ENCODE peak calls at places on chromosome 10, in six cellular contexts. One of them, this sample, is unnamed.

GRCh38 chr10:49076319-49076718 is 39.0 kb downstream of the VSTM4 start:
- DNase-seq in substantia nigra: no peak
- DNase-seq in activated CD8-positive, alpha-beta memory T cell treated with anti-CD3 and anti-CD28 coated beads, Interleukin-2, amount 50 U/mL, for 4 hours: no peak
- DNase-seq in amniotic stem cell: no peak
- DNase-seq in T-helper 22 cell: no peak
- DNase-seq in activated CD8-positive, alpha-beta T cell treated with anti-CD3 and anti-CD28 coated beads for 36 hours: no peak
- DNase-seq in this sample: no peak

GRCh38 chr10:598415-599170 is 90.9 kb downstream of the DIP2C start:
- DNase-seq in substantia nigra: no peak
- DNase-seq in activated CD8-positive, alpha-beta memory T cell treated with anti-CD3 and anti-CD28 coated beads, Interleukin-2, amount 50 U/mL, for 4 hours: no peak
- DNase-seq in amniotic stem cell: peak
- DNase-seq in T-helper 22 cell: no peak
- DNase-seq in activated CD8-positive, alpha-beta T cell treated with anti-CD3 and anti-CD28 coated beads for 36 hours: no peak
- DNase-seq in this sample: no peak

GRCh38 chr10:32140403-32140802 is 84.2 kb upstream of the KIF5B start:
- DNase-seq in substantia nigra: no peak
- DNase-seq in activated CD8-positive, alpha-beta memory T cell treated with anti-CD3 and anti-CD28 coated beads, Interleukin-2, amount 50 U/mL, for 4 hours: no peak
- DNase-seq in amniotic stem cell: no peak
- DNase-seq in T-helper 22 cell: no peak
- DNase-seq in activated CD8-positive, alpha-beta T cell treated with anti-CD3 and anti-CD28 coated beads for 36 hours: no peak
- DNase-seq in this sample: no peak

GRCh38 chr10:6580279-6581029 is 378 bp upstream of the PRKCQ start:
- DNase-seq in substantia nigra: peak
- DNase-seq in activated CD8-positive, alpha-beta memory T cell treated with anti-CD3 and anti-CD28 coated beads, Interleukin-2, amount 50 U/mL, for 4 hours: peak
- DNase-seq in amniotic stem cell: peak
- DNase-seq in T-helper 22 cell: peak
- DNase-seq in activated CD8-positive, alpha-beta T cell treated with anti-CD3 and anti-CD28 coated beads for 36 hours: peak
- DNase-seq in this sample: no peak

GRCh38 chr10:111146025-111146640 is 69.3 kb downstream of the ADRA2A start:
- DNase-seq in substantia nigra: peak
- DNase-seq in activated CD8-positive, alpha-beta memory T cell treated with anti-CD3 and anti-CD28 coated beads, Interleukin-2, amount 50 U/mL, for 4 hours: no peak
- DNase-seq in amniotic stem cell: no peak
- DNase-seq in T-helper 22 cell: no peak
- DNase-seq in activated CD8-positive, alpha-beta T cell treated with anti-CD3 and anti-CD28 coated beads for 36 hours: peak
- DNase-seq in this sample: no peak

GRCh38 chr10:119413738-119414611 is 128.5 kb downstream of the RGS10 start:
- DNase-seq in substantia nigra: no peak
- DNase-seq in activated CD8-positive, alpha-beta memory T cell treated with anti-CD3 and anti-CD28 coated beads, Interleukin-2, amount 50 U/mL, for 4 hours: no peak
- DNase-seq in amniotic stem cell: peak
- DNase-seq in T-helper 22 cell: no peak
- DNase-seq in activated CD8-positive, alpha-beta T cell treated with anti-CD3 and anti-CD28 coated beads for 36 hours: no peak
- DNase-seq in this sample: no peak

GRCh38 chr10:24962998-24963397 is 10.6 kb upstream of the PRTFDC1 start:
- DNase-seq in substantia nigra: no peak
- DNase-seq in activated CD8-positive, alpha-beta memory T cell treated with anti-CD3 and anti-CD28 coated beads, Interleukin-2, amount 50 U/mL, for 4 hours: no peak
- DNase-seq in amniotic stem cell: no peak
- DNase-seq in T-helper 22 cell: no peak
- DNase-seq in activated CD8-positive, alpha-beta T cell treated with anti-CD3 and anti-CD28 coated beads for 36 hours: no peak
- DNase-seq in this sample: no peak

GRCh38 chr10:66925896-66926719 is at the start of gene LRRTM3:
- DNase-seq in substantia nigra: peak
- DNase-seq in activated CD8-positive, alpha-beta memory T cell treated with anti-CD3 and anti-CD28 coated beads, Interleukin-2, amount 50 U/mL, for 4 hours: no peak
- DNase-seq in amniotic stem cell: peak
- DNase-seq in T-helper 22 cell: no peak
- DNase-seq in activated CD8-positive, alpha-beta T cell treated with anti-CD3 and anti-CD28 coated beads for 36 hours: peak
- DNase-seq in this sample: no peak

GRCh38 chr10:16445770-16446469 is 9.1 kb downstream of the PTER start:
- DNase-seq in substantia nigra: no peak
- DNase-seq in activated CD8-positive, alpha-beta memory T cell treated with anti-CD3 and anti-CD28 coated beads, Interleukin-2, amount 50 U/mL, for 4 hours: no peak
- DNase-seq in amniotic stem cell: no peak
- DNase-seq in T-helper 22 cell: no peak
- DNase-seq in activated CD8-positive, alpha-beta T cell treated with anti-CD3 and anti-CD28 coated beads for 36 hours: no peak
- DNase-seq in this sample: no peak

GRCh38 chr10:118816471-118817168 is 61.9 kb upstream of the CACUL1 start:
- DNase-seq in substantia nigra: no peak
- DNase-seq in activated CD8-positive, alpha-beta memory T cell treated with anti-CD3 and anti-CD28 coated beads, Interleukin-2, amount 50 U/mL, for 4 hours: no peak
- DNase-seq in amniotic stem cell: no peak
- DNase-seq in T-helper 22 cell: no peak
- DNase-seq in activated CD8-positive, alpha-beta T cell treated with anti-CD3 and anti-CD28 coated beads for 36 hours: no peak
- DNase-seq in this sample: no peak

GRCh38 chr10:100364147-100364546 is 17.1 kb downstream of the SCD start:
- DNase-seq in substantia nigra: no peak
- DNase-seq in activated CD8-positive, alpha-beta memory T cell treated with anti-CD3 and anti-CD28 coated beads, Interleukin-2, amount 50 U/mL, for 4 hours: no peak
- DNase-seq in amniotic stem cell: no peak
- DNase-seq in T-helper 22 cell: no peak
- DNase-seq in activated CD8-positive, alpha-beta T cell treated with anti-CD3 and anti-CD28 coated beads for 36 hours: no peak
- DNase-seq in this sample: no peak

GRCh38 chr10:22761569-22762220 is 47.3 kb upstream of the PIP4K2A start:
- DNase-seq in substantia nigra: peak
- DNase-seq in activated CD8-positive, alpha-beta memory T cell treated with anti-CD3 and anti-CD28 coated beads, Interleukin-2, amount 50 U/mL, for 4 hours: no peak
- DNase-seq in amniotic stem cell: no peak
- DNase-seq in T-helper 22 cell: no peak
- DNase-seq in activated CD8-positive, alpha-beta T cell treated with anti-CD3 and anti-CD28 coated beads for 36 hours: no peak
- DNase-seq in this sample: no peak

GRCh38 chr10:6388261-6388893 is 185.6 kb downstream of the PFKFB3 start:
- DNase-seq in substantia nigra: no peak
- DNase-seq in activated CD8-positive, alpha-beta memory T cell treated with anti-CD3 and anti-CD28 coated beads, Interleukin-2, amount 50 U/mL, for 4 hours: no peak
- DNase-seq in amniotic stem cell: no peak
- DNase-seq in T-helper 22 cell: no peak
- DNase-seq in activated CD8-positive, alpha-beta T cell treated with anti-CD3 and anti-CD28 coated beads for 36 hours: peak
- DNase-seq in this sample: no peak

GRCh38 chr10:122910310-122910709 is at the start of gene FAM24A:
- DNase-seq in substantia nigra: no peak
- DNase-seq in activated CD8-positive, alpha-beta memory T cell treated with anti-CD3 and anti-CD28 coated beads, Interleukin-2, amount 50 U/mL, for 4 hours: no peak
- DNase-seq in amniotic stem cell: no peak
- DNase-seq in T-helper 22 cell: no peak
- DNase-seq in activated CD8-positive, alpha-beta T cell treated with anti-CD3 and anti-CD28 coated beads for 36 hours: no peak
- DNase-seq in this sample: no peak

GRCh38 chr10:48536916-48537890 is 67.7 kb downstream of the ARHGAP22 start:
- DNase-seq in substantia nigra: no peak
- DNase-seq in activated CD8-positive, alpha-beta memory T cell treated with anti-CD3 and anti-CD28 coated beads, Interleukin-2, amount 50 U/mL, for 4 hours: no peak
- DNase-seq in amniotic stem cell: no peak
- DNase-seq in T-helper 22 cell: no peak
- DNase-seq in activated CD8-positive, alpha-beta T cell treated with anti-CD3 and anti-CD28 coated beads for 36 hours: no peak
- DNase-seq in this sample: no peak

GRCh38 chr10:102368072-102368471 is 27.4 kb upstream of the NFKB2 start:
- DNase-seq in substantia nigra: no peak
- DNase-seq in activated CD8-positive, alpha-beta memory T cell treated with anti-CD3 and anti-CD28 coated beads, Interleukin-2, amount 50 U/mL, for 4 hours: no peak
- DNase-seq in amniotic stem cell: no peak
- DNase-seq in T-helper 22 cell: no peak
- DNase-seq in activated CD8-positive, alpha-beta T cell treated with anti-CD3 and anti-CD28 coated beads for 36 hours: no peak
- DNase-seq in this sample: no peak